ENCODE peak calls at places on chromosomes 5 and 9, in four cellular contexts. One of them, this sample, is unnamed.

GRCh38 chr9:34559616-34560546 is 29.6 kb downstream of the CNTFR start:
- DNase-seq in CD4-positive, alpha-beta T cell: no peak
- DNase-seq in right lobe of liver: peak; percentile 64
- DNase-seq in AG04449: no peak
- DNase-seq in this sample: no peak

GRCh38 chr5:180618830-180619562 is 27.7 kb upstream of the SCGB3A1 start:
- DNase-seq in CD4-positive, alpha-beta T cell: no peak
- DNase-seq in right lobe of liver: no peak
- DNase-seq in AG04449: no peak
- DNase-seq in this sample: no peak

GRCh38 chr5:17105744-17106450 is 111.5 kb upstream of the BASP1 start:
- DNase-seq in CD4-positive, alpha-beta T cell: no peak
- DNase-seq in right lobe of liver: no peak
- DNase-seq in AG04449: no peak
- DNase-seq in this sample: no peak

GRCh38 chr5:140345919-140346347 is 470 bp downstream of the HBEGF start:
- DNase-seq in CD4-positive, alpha-beta T cell: no peak
- DNase-seq in right lobe of liver: peak; percentile 72
- DNase-seq in AG04449: no peak
- DNase-seq in this sample: no peak

GRCh38 chr9:81146684-81147337 is 542.5 kb downstream of the TLE1 start:
- DNase-seq in CD4-positive, alpha-beta T cell: no peak
- DNase-seq in right lobe of liver: no peak
- DNase-seq in AG04449: no peak
- DNase-seq in this sample: no peak

GRCh38 chr5:11595045-11595444 is 309.2 kb downstream of the CTNND2 start:
- DNase-seq in CD4-positive, alpha-beta T cell: no peak
- DNase-seq in right lobe of liver: no peak
- DNase-seq in AG04449: no peak
- DNase-seq in this sample: no peak

GRCh38 chr5:122323132-122323548 is 11.1 kb downstream of the SNCAIP start:
- DNase-seq in CD4-positive, alpha-beta T cell: no peak
- DNase-seq in right lobe of liver: no peak
- DNase-seq in AG04449: no peak
- DNase-seq in this sample: no peak

GRCh38 chr9:136587145-136587943 is 41.5 kb upstream of the NOTCH1 start:
- DNase-seq in CD4-positive, alpha-beta T cell: no peak
- DNase-seq in right lobe of liver: no peak
- DNase-seq in AG04449: no peak
- DNase-seq in this sample: no peak

GRCh38 chr9:95167998-95168397 is 149.5 kb downstream of the FANCC start:
- DNase-seq in CD4-positive, alpha-beta T cell: peak; percentile 24
- DNase-seq in right lobe of liver: no peak
- DNase-seq in AG04449: peak; percentile 78
- DNase-seq in this sample: peak; percentile 30

GRCh38 chr9:87102131-87102530 is 154.8 kb upstream of the GAS1 start:
- DNase-seq in CD4-positive, alpha-beta T cell: no peak
- DNase-seq in right lobe of liver: no peak
- DNase-seq in AG04449: no peak
- DNase-seq in this sample: no peak

GRCh38 chr9:20405086-20405485 is 217.2 kb downstream of the MLLT3 start:
- DNase-seq in CD4-positive, alpha-beta T cell: no peak
- DNase-seq in right lobe of liver: no peak
- DNase-seq in AG04449: no peak
- DNase-seq in this sample: no peak

GRCh38 chr5:78295035-78295961 is 800 bp upstream of the AP3B1 start:
- DNase-seq in CD4-positive, alpha-beta T cell: peak; percentile 40
- DNase-seq in right lobe of liver: peak; percentile 57
- DNase-seq in AG04449: no peak
- DNase-seq in this sample: peak; percentile 31

GRCh38 chr9:98037362-98037761 is 19.2 kb upstream of the NANS start:
- DNase-seq in CD4-positive, alpha-beta T cell: no peak
- DNase-seq in right lobe of liver: no peak
- DNase-seq in AG04449: no peak
- DNase-seq in this sample: no peak

GRCh38 chr9:69758981-69759477 is 782 bp downstream of the PTAR1 start:
- DNase-seq in CD4-positive, alpha-beta T cell: no peak
- DNase-seq in right lobe of liver: no peak
- DNase-seq in AG04449: no peak
- DNase-seq in this sample: no peak

GRCh38 chr9:2916382-2916985 is 72.6 kb upstream of the PUM3 start:
- DNase-seq in CD4-positive, alpha-beta T cell: no peak
- DNase-seq in right lobe of liver: no peak
- DNase-seq in AG04449: no peak
- DNase-seq in this sample: no peak

GRCh38 chr9:118321823-118322222 is 617.6 kb downstream of the TLR4 start:
- DNase-seq in CD4-positive, alpha-beta T cell: no peak
- DNase-seq in right lobe of liver: no peak
- DNase-seq in AG04449: no peak
- DNase-seq in this sample: no peak

GRCh38 chr5:142699105-142699720 is 13.3 kb upstream of the FGF1 start:
- DNase-seq in CD4-positive, alpha-beta T cell: peak; percentile 52
- DNase-seq in right lobe of liver: peak; percentile 77
- DNase-seq in AG04449: no peak
- DNase-seq in this sample: peak; percentile 66

GRCh38 chr5:36602711-36603321 is 3.6 kb upstream of the SLC1A3 start:
- DNase-seq in CD4-positive, alpha-beta T cell: no peak
- DNase-seq in right lobe of liver: no peak
- DNase-seq in AG04449: no peak
- DNase-seq in this sample: peak; percentile 31

GRCh38 chr9:95116820-95117204 is 200.7 kb downstream of the FANCC start:
- DNase-seq in CD4-positive, alpha-beta T cell: no peak
- DNase-seq in right lobe of liver: no peak
- DNase-seq in AG04449: no peak
- DNase-seq in this sample: no peak

GRCh38 chr5:14869286-14870164 is 2.1 kb downstream of the ANKH start:
- DNase-seq in CD4-positive, alpha-beta T cell: no peak
- DNase-seq in right lobe of liver: no peak
- DNase-seq in AG04449: no peak
- DNase-seq in this sample: no peak

GRCh38 chr5:41246376-41246775 is 33.0 kb upstream of the C6 start:
- DNase-seq in CD4-positive, alpha-beta T cell: no peak
- DNase-seq in right lobe of liver: no peak
- DNase-seq in AG04449: peak; percentile 26
- DNase-seq in this sample: no peak

GRCh38 chr5:38468202-38468656 is 88.2 kb downstream of the LIFR start:
- DNase-seq in CD4-positive, alpha-beta T cell: no peak
- DNase-seq in right lobe of liver: no peak
- DNase-seq in AG04449: peak; percentile 70
- DNase-seq in this sample: no peak

GRCh38 chr9:99050292-99050911 is 54.5 kb upstream of the TGFBR1 start:
- DNase-seq in CD4-positive, alpha-beta T cell: no peak
- DNase-seq in right lobe of liver: no peak
- DNase-seq in AG04449: no peak
- DNase-seq in this sample: no peak

GRCh38 chr9:85200726-85201402 is 531.3 kb downstream of the NTRK2 start:
- DNase-seq in CD4-positive, alpha-beta T cell: no peak
- DNase-seq in right lobe of liver: no peak
- DNase-seq in AG04449: no peak
- DNase-seq in this sample: no peak

GRCh38 chr9:72857632-72858011 is 95.2 kb downstream of the ALDH1A1 start:
- DNase-seq in CD4-positive, alpha-beta T cell: no peak
- DNase-seq in right lobe of liver: no peak
- DNase-seq in AG04449: no peak
- DNase-seq in this sample: no peak

GRCh38 chr5:134371834-134372340 is 518 bp downstream of the UBE2B start:
- DNase-seq in CD4-positive, alpha-beta T cell: peak; percentile 19
- DNase-seq in right lobe of liver: peak; percentile 82
- DNase-seq in AG04449: no peak
- DNase-seq in this sample: peak; percentile 26

GRCh38 chr5:37400501-37400900 is 21.4 kb downstream of the WDR70 start:
- DNase-seq in CD4-positive, alpha-beta T cell: no peak
- DNase-seq in right lobe of liver: no peak
- DNase-seq in AG04449: no peak
- DNase-seq in this sample: no peak

GRCh38 chr9:121476156-121476555 is 23.5 kb downstream of the GGTA1 start:
- DNase-seq in CD4-positive, alpha-beta T cell: no peak
- DNase-seq in right lobe of liver: no peak
- DNase-seq in AG04449: no peak
- DNase-seq in this sample: no peak

GRCh38 chr5:144284036-144284435 is 113.4 kb downstream of the KCTD16 start:
- DNase-seq in CD4-positive, alpha-beta T cell: no peak
- DNase-seq in right lobe of liver: no peak
- DNase-seq in AG04449: no peak
- DNase-seq in this sample: no peak

GRCh38 chr5:161299053-161299452 is 247.5 kb downstream of the GABRB2 start:
- DNase-seq in CD4-positive, alpha-beta T cell: no peak
- DNase-seq in right lobe of liver: no peak
- DNase-seq in AG04449: no peak
- DNase-seq in this sample: no peak

GRCh38 chr9:22645893-22646292 is 199.3 kb downstream of the DMRTA1 start:
- DNase-seq in CD4-positive, alpha-beta T cell: no peak
- DNase-seq in right lobe of liver: no peak
- DNase-seq in AG04449: no peak
- DNase-seq in this sample: no peak

GRCh38 chr5:145988993-145989392 is 52.6 kb downstream of the SH3RF2 start:
- DNase-seq in CD4-positive, alpha-beta T cell: no peak
- DNase-seq in right lobe of liver: no peak
- DNase-seq in AG04449: no peak
- DNase-seq in this sample: no peak

GRCh38 chr5:168746893-168747640 is 167.9 kb upstream of the PANK3 start:
- DNase-seq in CD4-positive, alpha-beta T cell: no peak
- DNase-seq in right lobe of liver: no peak
- DNase-seq in AG04449: no peak
- DNase-seq in this sample: no peak
- TF ChIP-seq CTCF in CD4-positive, alpha-beta T cell: no peak
- TF ChIP-seq CTCF in right lobe of liver: no peak
- TF ChIP-seq CTCF in AG04449: no peak
- TF ChIP-seq CTCF in this sample: no peak

GRCh38 chr5:126805108-126805507 is 28.2 kb downstream of the LMNB1 start:
- DNase-seq in CD4-positive, alpha-beta T cell: no peak
- DNase-seq in right lobe of liver: no peak
- DNase-seq in AG04449: peak; percentile 44
- DNase-seq in this sample: no peak

GRCh38 chr5:126809932-126810331 is 33.0 kb downstream of the LMNB1 start:
- DNase-seq in CD4-positive, alpha-beta T cell: no peak
- DNase-seq in right lobe of liver: no peak
- DNase-seq in AG04449: no peak
- DNase-seq in this sample: no peak

GRCh38 chr5:126811515-126812198 is 34.7 kb downstream of the LMNB1 start:
- DNase-seq in CD4-positive, alpha-beta T cell: peak; percentile 20
- DNase-seq in right lobe of liver: no peak
- DNase-seq in AG04449: peak; percentile 33
- DNase-seq in this sample: no peak

GRCh38 chr5:126810983-126811382 is 34.0 kb downstream of the LMNB1 start:
- DNase-seq in CD4-positive, alpha-beta T cell: no peak
- DNase-seq in right lobe of liver: no peak
- DNase-seq in AG04449: no peak
- DNase-seq in this sample: no peak

DNA sequence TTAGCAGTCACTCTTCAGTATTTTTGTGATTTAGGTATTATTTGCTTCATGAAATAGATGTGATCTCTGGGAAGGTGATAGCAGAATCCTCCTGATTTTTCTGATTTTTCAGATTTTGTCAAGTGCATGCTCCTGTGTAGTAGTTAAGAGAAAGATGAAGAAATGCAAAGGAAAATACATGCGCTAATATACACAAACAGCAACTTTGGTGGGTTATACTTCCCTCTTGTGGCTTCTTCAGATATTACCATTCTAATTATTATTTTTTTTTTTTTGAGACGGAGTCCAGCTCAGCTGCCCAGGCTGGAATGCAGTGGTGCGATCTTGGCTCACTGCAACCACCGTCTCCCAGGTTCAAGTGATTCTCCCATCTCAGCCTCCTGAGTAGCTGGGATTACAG is 31.7 kb downstream of the LMNB1 start:
- DNase-seq in CD4-positive, alpha-beta T cell: no peak
- DNase-seq in right lobe of liver: no peak
- DNase-seq in AG04449: no peak
- DNase-seq in this sample: no peak
- TF ChIP-seq CTCF in CD4-positive, alpha-beta T cell: peak; percentile 59
- TF ChIP-seq CTCF in right lobe of liver: peak; percentile 53
- TF ChIP-seq CTCF in AG04449: peak; percentile 49
- TF ChIP-seq CTCF in this sample: peak; percentile 41

DNA sequence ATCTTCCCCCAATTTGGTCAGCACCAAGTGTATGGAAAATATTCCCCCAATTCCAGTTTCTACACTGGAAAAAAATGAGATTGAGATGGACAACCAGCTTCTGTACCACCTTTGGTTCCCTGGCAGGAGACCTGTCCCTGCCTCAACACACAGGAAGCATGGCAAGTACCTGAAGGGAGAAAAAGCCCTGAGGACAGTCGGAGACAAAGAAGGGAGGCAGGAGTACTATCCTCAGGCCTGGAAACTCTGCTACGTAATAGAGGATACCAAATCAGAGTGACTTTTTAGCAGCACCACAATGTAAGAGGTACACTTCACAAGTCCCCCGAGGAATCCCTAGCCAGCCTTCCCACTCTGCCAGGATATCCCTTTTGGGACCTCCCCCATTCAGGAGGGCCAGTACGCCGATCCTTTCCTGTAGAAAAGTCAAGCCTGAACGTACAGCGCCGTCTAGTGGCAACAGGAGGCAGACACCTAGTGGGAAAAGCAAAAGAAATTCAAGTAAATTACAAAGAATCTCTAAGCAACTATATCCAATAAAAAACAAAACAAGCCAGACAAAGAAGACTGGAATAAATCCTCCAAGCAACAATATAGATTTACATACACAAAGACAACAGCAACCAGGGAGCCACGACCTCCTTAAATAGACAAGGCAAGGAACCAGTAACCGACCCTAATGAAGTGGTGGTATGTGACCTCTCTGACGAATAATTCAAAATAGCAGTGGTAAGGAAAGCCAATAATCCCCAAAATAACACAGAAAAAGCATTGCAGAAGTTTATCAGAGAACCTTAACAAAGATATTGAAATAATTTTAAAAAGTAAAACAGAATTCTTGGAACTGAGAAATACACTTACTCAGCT is 63.3 kb upstream of the SLCO6A1 start:
- DNase-seq in CD4-positive, alpha-beta T cell: no peak
- DNase-seq in right lobe of liver: no peak
- DNase-seq in AG04449: no peak
- DNase-seq in this sample: no peak
- TF ChIP-seq CTCF in CD4-positive, alpha-beta T cell: no peak
- TF ChIP-seq CTCF in right lobe of liver: peak; percentile 60
- TF ChIP-seq CTCF in AG04449: peak; percentile 38
- TF ChIP-seq CTCF in this sample: peak; percentile 80

DNA sequence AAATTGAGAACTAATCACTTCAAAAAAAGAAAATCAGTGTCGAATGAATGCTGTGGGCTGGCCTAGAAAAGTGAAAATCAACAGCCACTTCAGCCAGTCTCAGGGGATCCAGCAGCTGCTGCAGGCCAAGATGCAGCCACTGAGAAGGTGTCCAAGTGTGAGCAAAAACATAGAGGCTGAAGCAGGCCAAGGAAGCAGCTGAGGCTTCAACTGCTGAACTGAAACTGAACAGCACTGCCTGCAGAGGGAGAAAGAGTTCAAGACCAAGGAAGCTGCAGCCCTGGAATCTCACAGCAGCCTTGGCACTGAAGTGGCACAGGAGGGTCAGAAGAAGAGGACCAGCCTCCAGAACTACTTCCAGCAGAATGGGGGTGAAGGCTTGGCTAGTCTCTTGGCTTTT is 15.8 kb upstream of the SLC36A3 start:
- DNase-seq in CD4-positive, alpha-beta T cell: no peak
- DNase-seq in right lobe of liver: no peak
- DNase-seq in AG04449: no peak
- DNase-seq in this sample: no peak
- TF ChIP-seq CTCF in CD4-positive, alpha-beta T cell: no peak
- TF ChIP-seq CTCF in right lobe of liver: no peak
- TF ChIP-seq CTCF in AG04449: peak; percentile 22
- TF ChIP-seq CTCF in this sample: peak; percentile 29

This sample was measured in GM13977.